ENCODE peak calls at places on chromosomes 7 and 10, in six cellular contexts. L is astrocyte of the spinal cord, W is psoas muscle, K is NB4, E is fibroblast of villous mesenchyme, A is GM12878. O is an unnamed sample.

GRCh38 chr7:84247591-84247990 is 53.0 kb upstream of the SEMA3A start:
- DNase-seq in W (no peak), E (no peak), L (peak), K (no peak), A (no peak), O (no peak)

GRCh38 chr10:70509376-70509775 is 30.8 kb downstream of the PALD1 start:
- DNase-seq in K (no peak), E (no peak), W (no peak), L (no peak), A (no peak), O (no peak)

GRCh38 chr10:91613411-91614253 is 19.2 kb downstream of the PPP1R3C start:
- DNase-seq in K (no peak), W (peak), L (peak), A (no peak), E (peak), O (no peak)

GRCh38 chr10:47013469-47014169 is 102.4 kb downstream of the PTPN20 start:
- DNase-seq in W (peak), L (no peak), A (no peak), E (no peak), K (no peak), O (no peak)

GRCh38 chr10:102643346-102644065 is 773 bp upstream of the TRIM8 start:
- DNase-seq in E (peak), W (peak), K (peak), L (peak), A (no peak), O (peak)

GRCh38 chr10:32846974-32847373 is 111.1 kb downstream of the ITGB1 start:
- DNase-seq in E (no peak), W (no peak), K (no peak), L (no peak), A (no peak), O (no peak)

GRCh38 chr10:48444266-48444665 is 137.8 kb downstream of the MAPK8 start:
- DNase-seq in K (peak), W (no peak), L (peak), E (peak), A (no peak), O (peak)

GRCh38 chr7:2399848-2400587 is 3.4 kb upstream of the CHST12 start:
- DNase-seq in W (peak), E (peak), A (no peak), K (peak), L (peak), O (no peak)

GRCh38 chr7:66213637-66214036 is 8.5 kb downstream of the TPST1 start:
- DNase-seq in A (no peak), L (no peak), W (no peak), E (no peak), K (no peak), O (no peak)

GRCh38 chr10:576130-576465 is 113.4 kb downstream of the DIP2C start:
- DNase-seq in W (no peak), E (peak), K (no peak), L (no peak), A (no peak), O (no peak)

GRCh38 chr7:74262639-74263398 is 8.6 kb upstream of the RFC2 start:
- DNase-seq in K (no peak), L (no peak), W (no peak), E (no peak), A (no peak), O (no peak)

GRCh38 chr10:31704195-31704594 is 224.4 kb downstream of the ARHGAP12 start:
- DNase-seq in E (no peak), L (no peak), A (no peak), W (peak), K (no peak), O (no peak)

GRCh38 chr10:108363566-108363965 is 1199.1 kb upstream of the SORCS1 start:
- DNase-seq in L (no peak), W (no peak), K (no peak), E (no peak), A (no peak), O (no peak)

GRCh38 chr7:4698707-4699275 is 16.7 kb downstream of the FOXK1 start:
- DNase-seq in W (no peak), A (no peak), E (no peak), L (no peak), K (no peak), O (no peak)

GRCh38 chr10:74787457-74787856 is 38.9 kb upstream of the KAT6B start:
- DNase-seq in K (peak), W (no peak), A (no peak), L (no peak), E (no peak), O (no peak)

DNA sequence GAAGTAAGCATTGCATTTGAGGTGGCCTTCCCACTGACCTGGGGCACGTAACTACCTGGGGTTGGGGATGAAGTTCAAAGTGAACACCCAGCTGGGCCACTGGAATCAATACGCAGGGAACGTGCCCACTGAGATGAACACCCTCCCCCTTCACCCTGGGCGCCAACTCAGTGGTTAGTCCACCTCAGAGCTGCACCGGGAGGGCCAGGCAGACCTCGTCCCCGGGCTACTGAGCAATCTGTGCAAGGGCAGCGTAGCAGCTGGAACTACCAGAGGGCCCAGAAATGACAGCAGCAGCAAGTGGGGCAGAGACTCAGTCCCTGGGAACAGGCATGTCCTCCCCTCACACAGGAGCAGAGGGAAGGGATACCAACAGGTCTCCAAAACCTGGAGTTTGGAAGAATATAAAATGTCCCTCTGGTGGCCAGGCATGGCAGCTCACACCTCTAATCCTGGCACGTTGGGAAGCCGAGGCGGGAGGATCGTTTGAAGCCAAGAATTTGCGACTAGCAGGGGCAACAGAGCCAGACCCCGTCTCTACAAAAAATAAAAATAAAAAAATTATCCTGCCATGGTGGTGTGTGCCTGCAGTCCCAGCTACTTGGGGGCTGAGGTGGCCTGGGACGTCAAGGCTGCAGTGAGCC is 143.9 kb downstream of the SH3PXD2A start:
- DNase-seq in W (peak), L (no peak), K (no peak), E (no peak), A (no peak), O (no peak)
- TF ChIP-seq CTCF in W (no peak), L (no peak), K (peak), E (peak), A (no peak), O (no peak)

GRCh38 chr7:144747961-144748360 is 87.9 kb downstream of the TPK1 start:
- DNase-seq in E (no peak), L (no peak), A (no peak), W (no peak), K (no peak), O (no peak)
- TF ChIP-seq CTCF in E (no peak), L (no peak), A (no peak), W (no peak), K (no peak), O (no peak)

GRCh38 chr10:97498841-97499560 is at the start of gene UBTD1:
- DNase-seq in L (peak), E (peak), A (no peak), K (peak), W (peak), O (peak)

GRCh38 chr10:97497572-97498075 is 598 bp downstream of the MMS19 start:
- DNase-seq in A (peak), K (peak), L (peak), W (peak), E (peak), O (peak)

GRCh38 chr10:97499561-97500296 is 1.0 kb downstream of the UBTD1 start:
- DNase-seq in L (peak), E (peak), K (peak), A (no peak), W (peak), O (no peak)

GRCh38 chr10:97500297-97500575 is 1.5 kb downstream of the UBTD1 start:
- DNase-seq in L (no peak), A (no peak), E (no peak), W (no peak), K (no peak), O (no peak)

DNA sequence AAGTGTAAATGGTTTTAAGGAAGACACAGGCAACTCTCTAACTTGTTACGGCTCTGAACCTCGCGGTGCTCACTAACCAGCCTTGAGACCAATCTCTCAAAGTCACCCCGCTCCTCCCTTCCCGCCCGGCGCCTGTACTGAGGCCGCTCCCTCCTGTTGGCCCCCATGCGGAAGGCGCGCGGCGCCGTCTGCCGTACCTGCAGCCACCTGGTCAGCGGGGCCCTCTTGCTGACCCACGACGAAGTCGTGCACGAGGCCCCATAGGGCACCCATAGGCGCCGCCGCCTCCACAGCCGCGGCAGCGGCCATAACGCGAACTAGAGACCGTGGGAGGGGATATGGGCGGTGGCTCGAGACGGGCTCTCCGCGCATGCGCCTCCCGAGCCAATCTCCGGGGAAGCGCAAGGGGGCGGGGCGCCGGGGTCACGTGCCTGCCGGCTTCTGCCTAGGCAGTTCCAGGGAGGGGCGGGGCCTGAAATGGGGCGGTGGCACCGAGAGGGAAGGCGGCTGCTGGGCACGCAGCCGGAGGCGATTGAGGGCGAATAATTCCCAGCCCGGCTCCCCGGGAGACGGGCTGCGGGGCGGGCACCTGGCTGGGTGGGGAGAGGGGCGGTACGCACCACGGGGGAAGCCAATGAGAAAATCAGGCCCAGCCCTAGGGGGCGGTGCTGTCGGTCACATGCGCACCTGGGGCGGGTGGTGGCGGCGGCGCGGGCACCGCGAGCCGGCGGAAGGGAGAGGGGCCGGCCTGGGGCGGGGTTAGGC is at the start of gene MMS19:
- DNase-seq in L (peak), K (peak), E (peak), A (peak), W (peak), O (peak)
- TF ChIP-seq CTCF in L (no peak), K (no peak), E (no peak), A (no peak), W (no peak), O (no peak)

DNA sequence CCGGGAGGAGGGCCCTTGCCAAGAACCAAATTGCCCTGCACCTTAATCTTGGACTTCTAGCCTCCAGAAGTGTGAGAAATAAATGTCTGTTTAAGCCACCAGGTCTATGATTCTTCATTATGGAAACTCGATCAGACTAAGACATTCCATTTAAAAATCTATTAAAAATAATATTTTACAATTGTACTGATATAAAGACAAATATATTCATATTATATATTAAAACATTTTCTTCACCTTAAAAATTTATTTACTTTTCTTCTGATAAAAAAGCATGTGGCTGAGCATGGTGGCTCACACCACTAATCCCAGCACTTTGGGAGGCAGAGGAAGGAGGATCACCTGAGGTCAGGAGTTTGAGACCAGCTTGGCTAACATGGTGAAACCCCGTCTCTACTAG is 72.4 kb upstream of the CHST15 start:
- DNase-seq in K (no peak), L (no peak), A (no peak), E (no peak), W (no peak), O (no peak)
- TF ChIP-seq CTCF in K (no peak), L (no peak), A (no peak), E (no peak), W (no peak), O (no peak)

GRCh38 chr7:78039791-78040776 is 241.5 kb downstream of the PHTF2 start:
- DNase-seq in L (no peak), A (no peak), K (peak), E (peak), W (peak), O (peak)
- TF ChIP-seq CTCF in L (peak), A (peak), K (peak), E (peak), W (peak), O (peak)

GRCh38 chr7:99275496-99275895 is 2.9 kb downstream of the MYH16 start:
- DNase-seq in E (no peak), K (no peak), L (no peak), W (no peak), A (no peak), O (no peak)

GRCh38 chr7:99268361-99268908 is 4.2 kb upstream of the MYH16 start:
- DNase-seq in E (no peak), L (no peak), A (no peak), K (no peak), W (no peak), O (no peak)

GRCh38 chr7:99267530-99268360 is 4.9 kb upstream of the MYH16 start:
- DNase-seq in K (no peak), A (no peak), E (peak), L (peak), W (no peak), O (no peak)

GRCh38 chr7:99272476-99273045 is at the start of gene MYH16:
- DNase-seq in W (no peak), L (peak), K (no peak), A (no peak), E (no peak), O (no peak)

GRCh38 chr7:99270702-99271101 is 1.9 kb upstream of the MYH16 start:
- DNase-seq in K (no peak), E (no peak), W (no peak), L (no peak), A (no peak), O (no peak)
- TF ChIP-seq CTCF in K (no peak), E (no peak), W (no peak), L (no peak), A (no peak), O (no peak)

GRCh38 chr10:52653510-52653909 is 119.1 kb downstream of the MBL2 start:
- DNase-seq in K (no peak), L (no peak), E (peak), W (peak), A (no peak), O (no peak)
- TF ChIP-seq CTCF in K (no peak), L (no peak), E (no peak), W (no peak), A (no peak), O (no peak)

GRCh38 chr7:37234928-37235327 is 213.7 kb downstream of the ELMO1 start:
- DNase-seq in K (peak), W (no peak), L (no peak), E (no peak), A (no peak), O (peak)
- TF ChIP-seq CTCF in K (peak), W (peak), L (peak), E (peak), A (peak), O (peak)

O was measured in GM13976.